ENCODE peak calls at places on chromosomes 2 and 18, in eight cellular contexts. One of them, this sample, is unnamed.

GRCh38 chr18:78891185-78891762 is 88.3 kb upstream of the SALL3 start:
- DNase-seq in Caki2: no peak
- DNase-seq in Calu3: no peak
- DNase-seq in activated CD8-positive, alpha-beta memory T cell treated with anti-CD3 and anti-CD28 coated beads, Interleukin-2, amount 50 U/mL, for 48 hours: no peak
- DNase-seq in kidney glomerular epithelial cell: no peak
- DNase-seq in frontal cortex: no peak
- DNase-seq in NCI-H774: no peak
- DNase-seq in stimulated activated CD4-positive, alpha-beta T cell treated with anti-CD3 and anti-CD28 coated beads, Interleukin-2, amount 100 ng/mL, for 24 hours: no peak
- DNase-seq in this sample: no peak

GRCh38 chr2:100924520-100925451 is 77.3 kb upstream of the RPL31 start:
- DNase-seq in Caki2: no peak
- DNase-seq in Calu3: no peak
- DNase-seq in activated CD8-positive, alpha-beta memory T cell treated with anti-CD3 and anti-CD28 coated beads, Interleukin-2, amount 50 U/mL, for 48 hours: no peak
- DNase-seq in kidney glomerular epithelial cell: no peak
- DNase-seq in frontal cortex: peak; percentile 13
- DNase-seq in NCI-H774: no peak
- DNase-seq in stimulated activated CD4-positive, alpha-beta T cell treated with anti-CD3 and anti-CD28 coated beads, Interleukin-2, amount 100 ng/mL, for 24 hours: peak; percentile 21
- DNase-seq in this sample: no peak

GRCh38 chr2:149017116-149017985 is 21.1 kb upstream of the LYPD6B start:
- DNase-seq in Caki2: peak; percentile 53
- DNase-seq in Calu3: peak; percentile 82
- DNase-seq in activated CD8-positive, alpha-beta memory T cell treated with anti-CD3 and anti-CD28 coated beads, Interleukin-2, amount 50 U/mL, for 48 hours: peak; percentile 84
- DNase-seq in kidney glomerular epithelial cell: peak; percentile 74
- DNase-seq in frontal cortex: peak; percentile 48
- DNase-seq in NCI-H774: peak; percentile 68
- DNase-seq in stimulated activated CD4-positive, alpha-beta T cell treated with anti-CD3 and anti-CD28 coated beads, Interleukin-2, amount 100 ng/mL, for 24 hours: peak; percentile 82
- DNase-seq in this sample: peak; percentile 88

GRCh38 chr18:35935805-35936204 is 36.7 kb upstream of the RMP24 start:
- DNase-seq in Caki2: no peak
- DNase-seq in Calu3: no peak
- DNase-seq in activated CD8-positive, alpha-beta memory T cell treated with anti-CD3 and anti-CD28 coated beads, Interleukin-2, amount 50 U/mL, for 48 hours: no peak
- DNase-seq in kidney glomerular epithelial cell: no peak
- DNase-seq in frontal cortex: no peak
- DNase-seq in NCI-H774: no peak
- DNase-seq in stimulated activated CD4-positive, alpha-beta T cell treated with anti-CD3 and anti-CD28 coated beads, Interleukin-2, amount 100 ng/mL, for 24 hours: no peak
- DNase-seq in this sample: no peak

GRCh38 chr2:230706053-230706498 is 6.6 kb upstream of the CAB39 start:
- DNase-seq in Caki2: peak; percentile 61
- DNase-seq in Calu3: peak; percentile 63
- DNase-seq in activated CD8-positive, alpha-beta memory T cell treated with anti-CD3 and anti-CD28 coated beads, Interleukin-2, amount 50 U/mL, for 48 hours: no peak
- DNase-seq in kidney glomerular epithelial cell: no peak
- DNase-seq in frontal cortex: no peak
- DNase-seq in NCI-H774: no peak
- DNase-seq in stimulated activated CD4-positive, alpha-beta T cell treated with anti-CD3 and anti-CD28 coated beads, Interleukin-2, amount 100 ng/mL, for 24 hours: no peak
- DNase-seq in this sample: no peak

GRCh38 chr18:39425172-39425571 is 1859.6 kb upstream of the CELF4 start:
- DNase-seq in Caki2: no peak
- DNase-seq in Calu3: no peak
- DNase-seq in activated CD8-positive, alpha-beta memory T cell treated with anti-CD3 and anti-CD28 coated beads, Interleukin-2, amount 50 U/mL, for 48 hours: no peak
- DNase-seq in kidney glomerular epithelial cell: no peak
- DNase-seq in frontal cortex: no peak
- DNase-seq in NCI-H774: no peak
- DNase-seq in stimulated activated CD4-positive, alpha-beta T cell treated with anti-CD3 and anti-CD28 coated beads, Interleukin-2, amount 100 ng/mL, for 24 hours: no peak
- DNase-seq in this sample: no peak

GRCh38 chr2:172113617-172114016 is 10.9 kb upstream of the DLX2 start:
- DNase-seq in Caki2: peak; percentile 33
- DNase-seq in Calu3: no peak
- DNase-seq in activated CD8-positive, alpha-beta memory T cell treated with anti-CD3 and anti-CD28 coated beads, Interleukin-2, amount 50 U/mL, for 48 hours: no peak
- DNase-seq in kidney glomerular epithelial cell: no peak
- DNase-seq in frontal cortex: no peak
- DNase-seq in NCI-H774: no peak
- DNase-seq in stimulated activated CD4-positive, alpha-beta T cell treated with anti-CD3 and anti-CD28 coated beads, Interleukin-2, amount 100 ng/mL, for 24 hours: no peak
- DNase-seq in this sample: no peak

GRCh38 chr2:207674266-207674774 is 37.1 kb upstream of the CCNYL1 start:
- DNase-seq in Caki2: no peak
- DNase-seq in Calu3: no peak
- DNase-seq in activated CD8-positive, alpha-beta memory T cell treated with anti-CD3 and anti-CD28 coated beads, Interleukin-2, amount 50 U/mL, for 48 hours: no peak
- DNase-seq in kidney glomerular epithelial cell: no peak
- DNase-seq in frontal cortex: no peak
- DNase-seq in NCI-H774: no peak
- DNase-seq in stimulated activated CD4-positive, alpha-beta T cell treated with anti-CD3 and anti-CD28 coated beads, Interleukin-2, amount 100 ng/mL, for 24 hours: no peak
- DNase-seq in this sample: no peak

GRCh38 chr18:6279308-6279707 is 135.4 kb downstream of the L3MBTL4 start:
- DNase-seq in Caki2: no peak
- DNase-seq in Calu3: no peak
- DNase-seq in activated CD8-positive, alpha-beta memory T cell treated with anti-CD3 and anti-CD28 coated beads, Interleukin-2, amount 50 U/mL, for 48 hours: no peak
- DNase-seq in kidney glomerular epithelial cell: no peak
- DNase-seq in frontal cortex: no peak
- DNase-seq in NCI-H774: no peak
- DNase-seq in stimulated activated CD4-positive, alpha-beta T cell treated with anti-CD3 and anti-CD28 coated beads, Interleukin-2, amount 100 ng/mL, for 24 hours: no peak
- DNase-seq in this sample: no peak

GRCh38 chr2:626491-627339 is 50.5 kb downstream of the TMEM18 start:
- DNase-seq in Caki2: no peak
- DNase-seq in Calu3: no peak
- DNase-seq in activated CD8-positive, alpha-beta memory T cell treated with anti-CD3 and anti-CD28 coated beads, Interleukin-2, amount 50 U/mL, for 48 hours: peak; percentile 23
- DNase-seq in kidney glomerular epithelial cell: no peak
- DNase-seq in frontal cortex: no peak
- DNase-seq in NCI-H774: no peak
- DNase-seq in stimulated activated CD4-positive, alpha-beta T cell treated with anti-CD3 and anti-CD28 coated beads, Interleukin-2, amount 100 ng/mL, for 24 hours: no peak
- DNase-seq in this sample: no peak

GRCh38 chr2:23751747-23752265 is 175.1 kb downstream of the ATAD2B start:
- DNase-seq in Caki2: no peak
- DNase-seq in Calu3: no peak
- DNase-seq in activated CD8-positive, alpha-beta memory T cell treated with anti-CD3 and anti-CD28 coated beads, Interleukin-2, amount 50 U/mL, for 48 hours: no peak
- DNase-seq in kidney glomerular epithelial cell: no peak
- DNase-seq in frontal cortex: no peak
- DNase-seq in NCI-H774: no peak
- DNase-seq in stimulated activated CD4-positive, alpha-beta T cell treated with anti-CD3 and anti-CD28 coated beads, Interleukin-2, amount 100 ng/mL, for 24 hours: no peak
- DNase-seq in this sample: no peak

GRCh38 chr2:3427272-3427671 is 47.8 kb downstream of the TRAPPC12 start:
- DNase-seq in Caki2: no peak
- DNase-seq in Calu3: no peak
- DNase-seq in activated CD8-positive, alpha-beta memory T cell treated with anti-CD3 and anti-CD28 coated beads, Interleukin-2, amount 50 U/mL, for 48 hours: no peak
- DNase-seq in kidney glomerular epithelial cell: no peak
- DNase-seq in frontal cortex: no peak
- DNase-seq in NCI-H774: no peak
- DNase-seq in stimulated activated CD4-positive, alpha-beta T cell treated with anti-CD3 and anti-CD28 coated beads, Interleukin-2, amount 100 ng/mL, for 24 hours: no peak
- DNase-seq in this sample: no peak

GRCh38 chr18:48445540-48445939 is 36.4 kb upstream of the ZBTB7C start:
- DNase-seq in Caki2: peak; percentile 37
- DNase-seq in Calu3: peak; percentile 89
- DNase-seq in activated CD8-positive, alpha-beta memory T cell treated with anti-CD3 and anti-CD28 coated beads, Interleukin-2, amount 50 U/mL, for 48 hours: peak; percentile 82
- DNase-seq in kidney glomerular epithelial cell: peak; percentile 67
- DNase-seq in frontal cortex: no peak
- DNase-seq in NCI-H774: peak; percentile 64
- DNase-seq in stimulated activated CD4-positive, alpha-beta T cell treated with anti-CD3 and anti-CD28 coated beads, Interleukin-2, amount 100 ng/mL, for 24 hours: peak; percentile 78
- DNase-seq in this sample: peak; percentile 86

GRCh38 chr2:157782057-157782845 is 93.9 kb downstream of the ACVR1 start:
- DNase-seq in Caki2: no peak
- DNase-seq in Calu3: no peak
- DNase-seq in activated CD8-positive, alpha-beta memory T cell treated with anti-CD3 and anti-CD28 coated beads, Interleukin-2, amount 50 U/mL, for 48 hours: no peak
- DNase-seq in kidney glomerular epithelial cell: no peak
- DNase-seq in frontal cortex: no peak
- DNase-seq in NCI-H774: no peak
- DNase-seq in stimulated activated CD4-positive, alpha-beta T cell treated with anti-CD3 and anti-CD28 coated beads, Interleukin-2, amount 100 ng/mL, for 24 hours: no peak
- DNase-seq in this sample: no peak

GRCh38 chr18:1013951-1014350 is 109.3 kb downstream of the ADCYAP1 start:
- DNase-seq in Caki2: no peak
- DNase-seq in Calu3: no peak
- DNase-seq in activated CD8-positive, alpha-beta memory T cell treated with anti-CD3 and anti-CD28 coated beads, Interleukin-2, amount 50 U/mL, for 48 hours: no peak
- DNase-seq in kidney glomerular epithelial cell: no peak
- DNase-seq in frontal cortex: no peak
- DNase-seq in NCI-H774: no peak
- DNase-seq in stimulated activated CD4-positive, alpha-beta T cell treated with anti-CD3 and anti-CD28 coated beads, Interleukin-2, amount 100 ng/mL, for 24 hours: no peak
- DNase-seq in this sample: no peak

GRCh38 chr18:59870623-59871130 is 29.1 kb upstream of the PMAIP1 start:
- DNase-seq in Caki2: no peak
- DNase-seq in Calu3: no peak
- DNase-seq in activated CD8-positive, alpha-beta memory T cell treated with anti-CD3 and anti-CD28 coated beads, Interleukin-2, amount 50 U/mL, for 48 hours: no peak
- DNase-seq in kidney glomerular epithelial cell: no peak
- DNase-seq in frontal cortex: no peak
- DNase-seq in NCI-H774: no peak
- DNase-seq in stimulated activated CD4-positive, alpha-beta T cell treated with anti-CD3 and anti-CD28 coated beads, Interleukin-2, amount 100 ng/mL, for 24 hours: no peak
- DNase-seq in this sample: no peak

GRCh38 chr2:97995026-97995733 is 568 bp downstream of the TMEM131 start:
- DNase-seq in Caki2: no peak
- DNase-seq in Calu3: peak; percentile 64
- DNase-seq in activated CD8-positive, alpha-beta memory T cell treated with anti-CD3 and anti-CD28 coated beads, Interleukin-2, amount 50 U/mL, for 48 hours: peak; percentile 80
- DNase-seq in kidney glomerular epithelial cell: peak; percentile 39
- DNase-seq in frontal cortex: no peak
- DNase-seq in NCI-H774: peak; percentile 26
- DNase-seq in stimulated activated CD4-positive, alpha-beta T cell treated with anti-CD3 and anti-CD28 coated beads, Interleukin-2, amount 100 ng/mL, for 24 hours: peak; percentile 48
- DNase-seq in this sample: no peak

GRCh38 chr2:49251251-49251650 is 96.9 kb upstream of the FSHR start:
- DNase-seq in Caki2: no peak
- DNase-seq in Calu3: no peak
- DNase-seq in activated CD8-positive, alpha-beta memory T cell treated with anti-CD3 and anti-CD28 coated beads, Interleukin-2, amount 50 U/mL, for 48 hours: no peak
- DNase-seq in kidney glomerular epithelial cell: no peak
- DNase-seq in frontal cortex: no peak
- DNase-seq in NCI-H774: no peak
- DNase-seq in stimulated activated CD4-positive, alpha-beta T cell treated with anti-CD3 and anti-CD28 coated beads, Interleukin-2, amount 100 ng/mL, for 24 hours: no peak
- DNase-seq in this sample: no peak

GRCh38 chr2:88303865-88304264 is 133.7 kb downstream of the THNSL2 start:
- DNase-seq in Caki2: no peak
- DNase-seq in Calu3: no peak
- DNase-seq in activated CD8-positive, alpha-beta memory T cell treated with anti-CD3 and anti-CD28 coated beads, Interleukin-2, amount 50 U/mL, for 48 hours: no peak
- DNase-seq in kidney glomerular epithelial cell: no peak
- DNase-seq in frontal cortex: no peak
- DNase-seq in NCI-H774: no peak
- DNase-seq in stimulated activated CD4-positive, alpha-beta T cell treated with anti-CD3 and anti-CD28 coated beads, Interleukin-2, amount 100 ng/mL, for 24 hours: no peak
- DNase-seq in this sample: no peak

GRCh38 chr2:213149332-213149875 is 2.0 kb downstream of the IKZF2 start:
- DNase-seq in Caki2: no peak
- DNase-seq in Calu3: no peak
- DNase-seq in activated CD8-positive, alpha-beta memory T cell treated with anti-CD3 and anti-CD28 coated beads, Interleukin-2, amount 50 U/mL, for 48 hours: no peak
- DNase-seq in kidney glomerular epithelial cell: no peak
- DNase-seq in frontal cortex: no peak
- DNase-seq in NCI-H774: no peak
- DNase-seq in stimulated activated CD4-positive, alpha-beta T cell treated with anti-CD3 and anti-CD28 coated beads, Interleukin-2, amount 100 ng/mL, for 24 hours: no peak
- DNase-seq in this sample: no peak